ENCODE peak calls at places on chromosomes 16 and 17, in nine cellular contexts. S, G, M, A, U, Q, B, W and N are unnamed samples.

GRCh38 chr16:85460252-85460982 is 152.7 kb upstream of the GSE1 start:
- DNase-seq in Q (no peak), B (no peak), W (peak), G (no peak), A (no peak), M (no peak), S (peak), U (no peak), N (no peak)

GRCh38 chr17:62705781-62706597 is 78.5 kb downstream of the MRC2 start:
- DNase-seq in S (no peak), G (no peak), B (peak), W (no peak), M (no peak), U (no peak), Q (no peak), A (peak), N (peak)

GRCh38 chr17:7383742-7384488 is 3.0 kb downstream of the TNK1 start:
- DNase-seq in M (no peak), B (no peak), Q (peak), U (no peak), G (no peak), S (no peak), W (no peak), A (no peak), N (peak)

GRCh38 chr17:58219789-58220183 is 731 bp upstream of the MKS1 start:
- DNase-seq in W (no peak), G (no peak), Q (no peak), B (no peak), S (no peak), U (no peak), A (no peak), M (no peak), N (no peak)

GRCh38 chr16:88781140-88782077 is 3.6 kb downstream of the PIEZO1 start:
- DNase-seq in G (no peak), U (no peak), S (no peak), Q (peak), M (no peak), W (no peak), A (no peak), B (no peak), N (peak)

GRCh38 chr17:35630530-35631148 is 43.5 kb downstream of the AP2B1 start:
- DNase-seq in Q (no peak), M (peak), S (peak), B (no peak), U (peak), A (no peak), W (no peak), G (no peak), N (no peak)

GRCh38 chr17:58666858-58667267 is 25.0 kb downstream of the TEX14 start:
- DNase-seq in S (peak), U (no peak), G (peak), Q (no peak), W (no peak), B (peak), A (no peak), M (peak), N (peak)

GRCh38 chr16:57930533-57930932 is 40.4 kb downstream of the CNGB1 start:
- DNase-seq in B (no peak), U (no peak), S (no peak), A (no peak), W (no peak), Q (no peak), M (no peak), G (no peak), N (no peak)

GRCh38 chr17:4162775-4163498 is 19.9 kb downstream of the CYB5D2 start:
- DNase-seq in M (no peak), G (no peak), Q (no peak), W (no peak), S (peak), U (no peak), A (no peak), B (no peak), N (no peak)

GRCh38 chr17:34025179-34025551 is 229.9 kb upstream of the CCL2 start:
- DNase-seq in A (no peak), Q (no peak), U (no peak), W (no peak), B (no peak), S (no peak), M (no peak), G (no peak), N (no peak)

GRCh38 chr16:47141773-47142468 is 1.8 kb downstream of the NETO2 start:
- DNase-seq in W (peak), S (peak), U (peak), B (peak), Q (peak), A (peak), G (peak), M (peak), N (peak)

GRCh38 chr17:8173871-8174322 is 2.3 kb downstream of the TMEM107 start:
- DNase-seq in S (no peak), U (no peak), Q (no peak), B (no peak), W (no peak), M (no peak), A (no peak), G (no peak), N (no peak)

GRCh38 chr17:31556969-31557620 is 165.6 kb downstream of the RAB11FIP4 start:
- DNase-seq in W (no peak), A (no peak), G (no peak), M (no peak), S (no peak), B (no peak), U (no peak), Q (no peak), N (no peak)

GRCh38 chr16:53881371-53881770 is 177.4 kb downstream of the FTO start:
- DNase-seq in A (no peak), M (no peak), B (no peak), U (peak), Q (no peak), W (no peak), G (no peak), S (peak), N (no peak)

GRCh38 chr17:18002171-18002570 is 29.5 kb downstream of the DRC3 start:
- DNase-seq in M (no peak), A (no peak), G (no peak), S (peak), U (peak), B (no peak), W (no peak), Q (no peak), N (no peak)

GRCh38 chr17:19320876-19321275 is 41.6 kb downstream of the B9D1 start:
- DNase-seq in S (no peak), G (no peak), M (no peak), B (no peak), A (no peak), Q (no peak), W (no peak), U (no peak), N (peak)

GRCh38 chr16:23280483-23280967 is 21.6 kb upstream of the SCNN1B start:
- DNase-seq in W (no peak), Q (no peak), B (no peak), G (no peak), A (no peak), U (no peak), S (no peak), M (no peak), N (no peak)

GRCh38 chr17:52648995-52649394 is 490.5 kb upstream of the CA10 start:
- DNase-seq in U (no peak), Q (no peak), M (no peak), A (no peak), S (no peak), W (no peak), B (no peak), G (no peak), N (no peak)

GRCh38 chr17:62668091-62668804 is 40.8 kb downstream of the MRC2 start:
- DNase-seq in U (no peak), S (no peak), M (no peak), Q (no peak), W (no peak), G (no peak), B (no peak), A (no peak), N (no peak)

GRCh38 chr16:1771072-1771863 is at the start of gene NME3:
- DNase-seq in W (no peak), U (no peak), S (peak), Q (peak), B (peak), A (peak), G (peak), M (peak), N (peak)

GRCh38 chr17:64413505-64413904 is 22.8 kb upstream of the PECAM1 start:
- DNase-seq in G (no peak), S (no peak), U (no peak), Q (peak), B (no peak), M (no peak), A (no peak), W (no peak), N (no peak)

GRCh38 chr16:66131156-66131807 is 235.2 kb upstream of the CDH5 start:
- DNase-seq in A (no peak), G (no peak), S (peak), Q (no peak), B (no peak), W (no peak), U (no peak), M (no peak), N (no peak)

GRCh38 chr16:65176603-65177002 is 54.7 kb upstream of the CDH11 start:
- DNase-seq in G (no peak), W (no peak), S (peak), B (peak), Q (no peak), U (peak), M (no peak), A (no peak), N (no peak)

GRCh38 chr17:39123627-39124026 is 27.8 kb downstream of the PLXDC1 start:
- DNase-seq in M (no peak), S (no peak), W (peak), A (no peak), U (no peak), B (no peak), G (no peak), Q (no peak), N (no peak)

GRCh38 chr17:2684549-2684948 is 27.0 kb downstream of the CLUH start:
- DNase-seq in B (no peak), W (no peak), Q (no peak), U (no peak), G (no peak), M (no peak), S (no peak), A (no peak), N (no peak)

GRCh38 chr17:78892520-78892919 is 10.5 kb downstream of the CEP295NL start:
- DNase-seq in Q (no peak), M (no peak), B (no peak), U (no peak), W (no peak), S (no peak), G (no peak), A (peak), N (no peak)

GRCh38 chr16:46970089-46970488 is 3.4 kb downstream of the DNAJA2 start:
- DNase-seq in G (no peak), W (no peak), M (no peak), S (peak), U (no peak), B (peak), A (no peak), Q (no peak), N (no peak)

GRCh38 chr17:29369831-29370735 is 20.1 kb upstream of the TAOK1 start:
- DNase-seq in A (peak), Q (peak), W (peak), U (peak), S (peak), M (peak), B (peak), G (peak), N (peak)

GRCh38 chr17:3735515-3735914 is 11.8 kb downstream of the HASPIN start:
- DNase-seq in U (no peak), G (no peak), Q (no peak), W (no peak), B (no peak), A (no peak), S (no peak), M (no peak), N (no peak)

GRCh38 chr17:57898487-57899311 is 48.9 kb upstream of the MRPS23 start:
- DNase-seq in A (peak), S (no peak), G (no peak), W (peak), Q (no peak), B (peak), U (no peak), M (peak), N (no peak)

GRCh38 chr17:74840989-74841666 is 18.6 kb downstream of the GRIN2C start:
- DNase-seq in U (no peak), G (no peak), A (peak), W (peak), M (no peak), Q (no peak), B (peak), S (peak), N (no peak)

GRCh38 chr17:31579265-31579664 is 187.8 kb downstream of the RAB11FIP4 start:
- DNase-seq in A (no peak), W (no peak), Q (no peak), G (no peak), M (peak), U (no peak), S (peak), B (peak), N (no peak)

GRCh38 chr17:61474235-61474927 is 22.2 kb downstream of the TBX4 start:
- DNase-seq in A (no peak), G (no peak), Q (no peak), W (peak), S (no peak), U (no peak), B (no peak), M (no peak), N (no peak)

GRCh38 chr16:25138130-25138529 is 26.6 kb downstream of the LCMT1 start:
- DNase-seq in M (no peak), G (no peak), A (no peak), B (no peak), W (no peak), S (no peak), U (no peak), Q (no peak), N (no peak)

GRCh38 chr16:88931373-88931900 is 45.6 kb downstream of the CBFA2T3 start:
- DNase-seq in W (no peak), Q (no peak), A (no peak), G (no peak), S (no peak), B (no peak), U (no peak), M (no peak), N (no peak)

GRCh38 chr17:77882481-77883212 is 75.9 kb upstream of the TNRC6C start:
- DNase-seq in M (no peak), A (peak), U (no peak), Q (peak), S (peak), W (no peak), B (peak), G (no peak), N (peak)

GRCh38 chr17:29653995-29654714 is 31.4 kb upstream of the CORO6 start:
- DNase-seq in Q (no peak), A (no peak), M (no peak), S (peak), U (no peak), B (no peak), W (no peak), G (no peak), N (no peak)

GRCh38 chr16:88706288-88706964 is at the start of the genes CTU2 and RNF166:
- DNase-seq in W (peak), A (peak), S (peak), Q (peak), G (peak), B (peak), M (peak), U (peak), N (peak)

GRCh38 chr16:69223882-69224281 is 36.9 kb downstream of the SNTB2 start:
- DNase-seq in S (peak), G (no peak), M (no peak), U (peak), Q (no peak), W (no peak), B (no peak), A (no peak), N (no peak)